ENCODE peak calls at places on chromosomes 7 and 10, in nine cellular contexts. Q, G, L, N, O, D, B, C and Z are unnamed samples.

GRCh38 chr10:36448760-36449681 is 676.4 kb upstream of the ANKRD30A start:
- DNase-seq in Q (no peak), G (peak), L (no peak), N (peak), O (no peak), D (peak), B (no peak), C (no peak), Z (no peak)

GRCh38 chr7:16091951-16092350 is 329.4 kb downstream of the CRPPA start:
- DNase-seq in Q (no peak), G (no peak), L (no peak), N (peak), O (no peak), D (no peak), B (no peak), C (no peak), Z (no peak)

GRCh38 chr10:126926568-126926967 is 21.3 kb downstream of the DOCK1 start:
- DNase-seq in Q (no peak), G (no peak), L (no peak), N (no peak), O (no peak), D (no peak), B (no peak), C (no peak), Z (no peak)

GRCh38 chr7:106717997-106718871 is 57.3 kb upstream of the CCDC71L start:
- DNase-seq in Q (peak), G (peak), L (no peak), N (peak), O (peak), D (no peak), B (no peak), C (no peak), Z (no peak)

GRCh38 chr7:50657341-50657873 is 92.2 kb upstream of the DDC start:
- DNase-seq in Q (no peak), G (no peak), L (no peak), N (peak), O (no peak), D (no peak), B (peak), C (peak), Z (no peak)

GRCh38 chr10:10734356-10735064 is 283.2 kb upstream of the CELF2 start:
- DNase-seq in Q (no peak), G (no peak), L (peak), N (no peak), O (no peak), D (no peak), B (no peak), C (no peak), Z (no peak)

GRCh38 chr7:140175221-140176218 is 1.3 kb downstream of the KDM7A start:
- DNase-seq in Q (peak), G (peak), L (peak), N (peak), O (peak), D (peak), B (peak), C (peak), Z (peak)

GRCh38 chr7:135768467-135768866 is 19.9 kb upstream of the FAM180A start:
- DNase-seq in Q (no peak), G (no peak), L (no peak), N (no peak), O (no peak), D (no peak), B (peak), C (no peak), Z (no peak)

GRCh38 chr7:63057265-63057664 is 941.4 kb upstream of the ZNF722 start:
- DNase-seq in Q (no peak), G (no peak), L (no peak), N (no peak), O (no peak), D (no peak), B (no peak), C (peak), Z (no peak)

GRCh38 chr10:43943825-43944360 is 295.2 kb upstream of the ZNF32 start:
- DNase-seq in Q (no peak), G (no peak), L (peak), N (no peak), O (peak), D (no peak), B (peak), C (no peak), Z (no peak)

GRCh38 chr7:30005511-30005910 is 15.9 kb upstream of the SCRN1 start:
- DNase-seq in Q (no peak), G (no peak), L (no peak), N (no peak), O (no peak), D (no peak), B (no peak), C (no peak), Z (no peak)

GRCh38 chr10:61941202-61941651 is 39.7 kb downstream of the ARID5B start:
- DNase-seq in Q (no peak), G (no peak), L (no peak), N (no peak), O (no peak), D (no peak), B (no peak), C (no peak), Z (no peak)

GRCh38 chr7:16564909-16565426 is 38.3 kb downstream of the LRRC72 start:
- DNase-seq in Q (peak), G (peak), L (no peak), N (peak), O (no peak), D (no peak), B (no peak), C (no peak), Z (no peak)

GRCh38 chr10:60942134-60942533 is 1.9 kb downstream of the RHOBTB1 start:
- DNase-seq in Q (no peak), G (no peak), L (no peak), N (no peak), O (no peak), D (no peak), B (no peak), C (no peak), Z (no peak)

GRCh38 chr10:114380060-114380459 is 24.2 kb downstream of the AFAP1L2 start:
- DNase-seq in Q (no peak), G (no peak), L (no peak), N (no peak), O (peak), D (no peak), B (no peak), C (peak), Z (no peak)

GRCh38 chr7:47610506-47611044 is 28.7 kb upstream of the TNS3 start:
- DNase-seq in Q (no peak), G (no peak), L (no peak), N (no peak), O (no peak), D (no peak), B (no peak), C (no peak), Z (no peak)

GRCh38 chr10:122164028-122164601 is 107.0 kb upstream of the BTBD16 start:
- DNase-seq in Q (no peak), G (peak), L (no peak), N (no peak), O (no peak), D (no peak), B (no peak), C (no peak), Z (no peak)

GRCh38 chr7:134730359-134730758 is 49.1 kb upstream of the CALD1 start:
- DNase-seq in Q (no peak), G (no peak), L (no peak), N (no peak), O (no peak), D (no peak), B (no peak), C (no peak), Z (no peak)

GRCh38 chr7:75928600-75928939 is 13.6 kb downstream of the POR start:
- DNase-seq in Q (no peak), G (no peak), L (no peak), N (no peak), O (no peak), D (no peak), B (no peak), C (no peak), Z (no peak)

GRCh38 chr10:33238643-33239042 is 95.8 kb downstream of the NRP1 start:
- DNase-seq in Q (no peak), G (no peak), L (peak), N (no peak), O (no peak), D (no peak), B (no peak), C (no peak), Z (no peak)

GRCh38 chr10:89398003-89398749 is 5.8 kb downstream of the IFIT1 start:
- DNase-seq in Q (no peak), G (no peak), L (peak), N (peak), O (no peak), D (no peak), B (peak), C (no peak), Z (no peak)

GRCh38 chr7:73842248-73842895 is at the start of gene METTL27:
- DNase-seq in Q (peak), G (peak), L (peak), N (peak), O (peak), D (peak), B (peak), C (peak), Z (peak)
- TF ChIP-seq POLR2AphosphoS5 in Q (peak), G (peak), L (peak), N (peak), O (peak), D (peak), B (peak), C (peak), Z (no peak)

DNA sequence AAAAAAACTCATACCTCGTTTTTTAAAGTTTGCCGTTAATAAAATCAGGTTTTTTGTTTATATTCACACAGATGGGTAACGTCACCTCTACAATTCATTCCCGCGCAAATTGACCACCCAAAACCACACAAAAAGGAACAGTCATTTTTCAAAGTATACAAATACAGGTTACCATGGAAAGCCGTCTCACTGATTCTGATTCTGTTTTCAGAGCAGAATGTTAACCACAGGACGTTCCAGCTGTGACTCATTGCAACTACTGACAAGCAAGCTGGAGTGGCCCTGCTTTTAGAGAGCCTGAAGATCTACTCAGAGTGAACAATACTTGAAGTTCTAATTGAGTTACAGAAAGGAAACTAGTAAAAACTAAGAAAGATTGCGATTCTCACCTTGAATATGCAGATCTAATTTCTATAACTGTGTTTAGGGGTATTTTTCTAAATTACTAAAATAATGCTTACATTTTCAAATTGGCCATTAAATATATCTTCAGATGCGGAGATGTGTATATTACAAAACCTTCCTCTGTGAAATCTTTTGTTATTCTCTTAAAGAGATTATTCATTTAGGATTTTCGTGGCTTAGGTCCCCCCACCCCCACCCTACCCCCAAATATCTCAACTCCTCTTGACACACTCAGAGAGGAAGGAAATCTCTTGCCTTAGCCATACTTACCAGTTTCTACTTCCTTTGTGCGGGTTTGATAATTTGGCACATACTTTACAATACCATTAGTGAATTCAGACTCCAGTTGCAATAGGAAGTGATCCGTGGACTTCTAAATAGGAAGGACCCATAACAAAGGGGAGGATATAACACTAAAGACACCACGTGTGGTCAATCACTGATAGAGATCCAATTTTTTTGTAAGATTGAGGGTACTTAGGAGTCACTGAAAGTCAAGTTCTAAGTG is 106.0 kb downstream of the CUBN start:
- DNase-seq in Q (peak), G (peak), L (peak), N (peak), O (peak), D (no peak), B (no peak), C (peak), Z (peak)
- TF ChIP-seq POLR2AphosphoS5 in Q (no peak), G (no peak), L (peak), N (peak), O (peak), D (no peak), B (peak), C (peak), Z (no peak)

DNA sequence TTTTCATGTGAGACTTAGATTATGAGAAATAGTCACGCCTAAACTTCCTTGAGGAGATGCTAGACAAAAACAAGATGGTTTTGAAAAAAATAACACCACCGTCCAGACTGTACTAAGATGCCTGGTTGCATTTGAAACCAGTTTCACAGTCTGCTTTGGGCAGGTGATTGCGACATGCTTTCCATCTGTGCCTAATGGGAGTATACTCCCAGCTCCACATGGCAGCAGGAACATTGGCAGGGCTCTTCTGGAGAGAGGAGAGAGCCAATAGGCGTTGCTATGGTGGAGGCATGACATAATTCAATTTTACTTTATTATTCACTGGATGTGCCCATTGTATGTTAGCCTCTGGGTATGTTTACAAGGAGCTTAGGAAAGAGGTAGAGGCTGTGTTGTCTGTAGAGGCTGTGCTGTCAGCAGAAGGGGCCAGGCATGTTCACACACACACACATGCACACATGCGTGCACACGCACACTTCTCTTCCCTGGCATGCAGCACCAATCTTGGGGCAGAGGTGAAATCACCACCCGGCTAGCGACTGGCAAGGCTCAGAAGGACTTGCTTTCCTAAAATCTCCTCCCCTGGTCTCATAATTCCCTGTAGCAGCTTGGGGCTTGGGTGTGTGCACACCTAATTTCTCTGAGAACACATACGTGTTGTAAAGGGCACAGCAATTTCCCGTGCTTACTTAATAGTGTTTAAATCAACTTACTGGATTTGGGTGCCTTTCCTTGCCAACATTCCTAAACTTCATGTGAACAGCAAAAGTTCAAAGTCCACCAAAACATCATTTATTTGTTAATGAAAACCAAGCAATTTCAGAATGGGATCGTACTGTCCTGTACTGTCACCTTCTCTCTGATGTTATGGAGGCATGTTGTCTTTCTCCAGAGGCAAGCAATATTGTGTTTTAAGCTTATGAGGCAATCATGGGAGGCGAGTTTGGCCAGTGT is 162.1 kb downstream of the TCF7L2 start:
- DNase-seq in Q (no peak), G (no peak), L (no peak), N (no peak), O (peak), D (no peak), B (no peak), C (no peak), Z (no peak)
- TF ChIP-seq POLR2AphosphoS5 in Q (peak), G (no peak), L (no peak), N (no peak), O (peak), D (no peak), B (peak), C (no peak), Z (no peak)

GRCh38 chr10:102040721-102041120 is 15.3 kb downstream of the ARMH3 start:
- DNase-seq in Q (no peak), G (no peak), L (no peak), N (no peak), O (no peak), D (no peak), B (no peak), C (no peak), Z (no peak)

GRCh38 chr10:102043456-102043855 is 12.5 kb downstream of the ARMH3 start:
- DNase-seq in Q (no peak), G (no peak), L (no peak), N (no peak), O (no peak), D (no peak), B (no peak), C (no peak), Z (no peak)

GRCh38 chr10:102040305-102040704 is 15.7 kb downstream of the ARMH3 start:
- DNase-seq in Q (no peak), G (peak), L (no peak), N (peak), O (no peak), D (no peak), B (no peak), C (no peak), Z (no peak)

GRCh38 chr10:102045292-102045691 is 10.7 kb downstream of the ARMH3 start:
- DNase-seq in Q (no peak), G (no peak), L (no peak), N (peak), O (no peak), D (no peak), B (no peak), C (no peak), Z (no peak)

DNA sequence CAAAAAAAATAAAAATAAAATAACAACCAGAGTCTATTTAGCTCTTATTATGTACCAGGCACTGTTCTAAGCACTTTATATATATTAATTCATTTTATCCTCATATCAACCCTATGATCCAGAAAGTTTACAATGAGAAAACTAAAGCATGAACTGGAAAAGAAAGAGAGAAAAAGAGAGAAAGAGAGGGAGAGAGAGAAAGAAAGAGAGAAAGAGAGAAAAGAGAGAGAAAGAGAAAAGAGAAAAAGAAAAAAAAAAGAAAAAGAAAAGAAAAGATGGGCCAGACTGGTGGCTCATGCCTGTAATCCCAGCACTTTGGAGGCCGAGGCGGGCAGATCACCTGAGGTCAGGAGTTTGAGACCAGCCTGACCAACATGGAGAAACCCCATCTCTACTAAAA is 9.9 kb downstream of the ARMH3 start:
- DNase-seq in Q (no peak), G (no peak), L (no peak), N (no peak), O (no peak), D (no peak), B (no peak), C (no peak), Z (no peak)
- TF ChIP-seq POLR2AphosphoS5 in Q (no peak), G (no peak), L (no peak), N (no peak), O (no peak), D (no peak), B (no peak), C (no peak), Z (no peak)